ENCODE peak calls at places on chromosomes 11 and 22, in five cellular contexts. X is cerebellum; N is activated T-cell treated with anti-CD3 and anti-CD28 coated beads, Interleukin-2, amount 50 U/mL, for 1 hour; Y is T47D; R is NCI-H1417. U is an unnamed sample.

GRCh38 chr22:39383841-39384625 is 15.5 kb upstream of the TAB1 start:
- DNase-seq in X (no peak), N (no peak), Y (no peak), R (no peak), U (no peak)

GRCh38 chr22:46933526-46933925 is 171.1 kb downstream of the TBC1D22A start:
- DNase-seq in X (no peak), N (no peak), Y (no peak), R (no peak), U (no peak)

GRCh38 chr22:40270748-40271373 is 75.4 kb upstream of the ADSL start:
- DNase-seq in X (no peak), N (no peak), Y (no peak), R (no peak), U (no peak)

GRCh38 chr11:130588471-130588870 is 140.0 kb downstream of the ADAMTS15 start:
- DNase-seq in X (no peak), N (no peak), Y (no peak), R (no peak), U (no peak)

GRCh38 chr11:113178671-113179070 is 135.7 kb upstream of the TTC12 start:
- DNase-seq in X (no peak), N (no peak), Y (no peak), R (no peak), U (no peak)

GRCh38 chr11:130178441-130178971 is 18.9 kb downstream of the ST14 start:
- DNase-seq in X (no peak), N (no peak), Y (no peak), R (no peak), U (no peak)

GRCh38 chr22:39117585-39118191 is 20.6 kb downstream of the APOBEC3H start:
- DNase-seq in X (no peak), N (peak; percentile 62), Y (peak; percentile 64), R (no peak), U (no peak)

GRCh38 chr22:23219787-23220484 is 39.6 kb downstream of the BCR start:
- DNase-seq in X (no peak), N (peak; percentile 59), Y (no peak), R (peak; percentile 51), U (no peak)

GRCh38 chr11:73312806-73313403 is 4.8 kb downstream of the ARHGEF17 start:
- DNase-seq in X (no peak), N (no peak), Y (no peak), R (no peak), U (no peak)

GRCh38 chr11:34972892-34973291 is 56.5 kb downstream of the PDHX start:
- DNase-seq in X (no peak), N (no peak), Y (no peak), R (no peak), U (no peak)